ENCODE peak calls at places on chromosomes 13 and 19, in four cellular contexts. J is activated CD4-positive, alpha-beta T cell treated with anti-CD3 and anti-CD28 coated beads for 24 hours; N is H54; Q is AG09319. X is an unnamed sample.

GRCh38 chr13:57629821-57630235 is 1.7 kb upstream of the PCDH17 start:
- DNase-seq in J (no peak), N (no peak), Q (peak), X (peak)

GRCh38 chr19:55652311-55653078 is 2.3 kb upstream of the U2AF2 start:
- DNase-seq in N (no peak), Q (no peak), J (no peak), X (no peak)

GRCh38 chr19:55694241-55694655 is 19.2 kb downstream of the EPN1 start:
- DNase-seq in Q (no peak), J (no peak), N (no peak), X (no peak)

GRCh38 chr13:98103531-98103930 is 39.4 kb upstream of the FARP1 start:
- DNase-seq in Q (no peak), J (no peak), N (no peak), X (no peak)

GRCh38 chr19:10431943-10432735 is 11.8 kb downstream of the PDE4A start:
- DNase-seq in J (no peak), N (no peak), Q (no peak), X (peak)

GRCh38 chr19:17686592-17687042 is 1.5 kb downstream of the UNC13A start:
- DNase-seq in Q (no peak), N (peak), J (no peak), X (peak)

GRCh38 chr13:27321619-27322385 is 51.2 kb downstream of the RASL11A start:
- DNase-seq in Q (no peak), J (no peak), N (no peak), X (no peak)

GRCh38 chr19:44777715-44778347 is at the start of gene CBLC:
- DNase-seq in N (no peak), Q (no peak), J (no peak), X (no peak)

GRCh38 chr19:17328517-17329060 is 6.1 kb downstream of the ANO8 start:
- DNase-seq in J (no peak), N (no peak), Q (no peak), X (no peak)

GRCh38 chr19:36210497-36210896 is 4.0 kb downstream of the ZNF565 start:
- DNase-seq in J (no peak), N (no peak), Q (no peak), X (no peak)

GRCh38 chr19:13195678-13196077 is 45.5 kb downstream of the IER2 start:
- DNase-seq in Q (no peak), N (no peak), J (peak), X (no peak)

GRCh38 chr13:51524846-51525566 is 59.3 kb upstream of the WDFY2 start:
- DNase-seq in J (no peak), Q (no peak), N (no peak), X (no peak)

GRCh38 chr19:3508771-3509535 is 2.8 kb downstream of the FZR1 start:
- DNase-seq in N (no peak), Q (no peak), J (no peak), X (no peak)

GRCh38 chr13:46373623-46374022 is 13.4 kb downstream of the RUBCNL start:
- DNase-seq in Q (no peak), J (no peak), N (no peak), X (no peak)

GRCh38 chr19:3644351-3645066 is 17.9 kb upstream of the CACTIN start:
- DNase-seq in Q (no peak), N (peak), J (no peak), X (no peak)

GRCh38 chr19:49939721-49940481 is 10.6 kb upstream of the NUP62 start:
- DNase-seq in J (no peak), Q (no peak), N (no peak), X (peak)

GRCh38 chr13:102846261-102847015 is 606 bp downstream of the ERCC5 start:
- DNase-seq in J (peak), N (no peak), Q (no peak), X (peak)

GRCh38 chr13:76663941-76664340 is 222.3 kb downstream of the KCTD12 start:
- DNase-seq in J (no peak), Q (no peak), N (no peak), X (no peak)

GRCh38 chr13:73914119-73914518 is 220.1 kb downstream of the KLF12 start:
- DNase-seq in Q (no peak), N (no peak), J (no peak), X (no peak)

GRCh38 chr19:38509027-38509426 is 75.5 kb downstream of the RYR1 start:
- DNase-seq in Q (no peak), N (no peak), J (no peak), X (no peak)

GRCh38 chr19:47097396-47098217 is 16.0 kb downstream of the ZC3H4 start:
- DNase-seq in Q (no peak), J (no peak), N (no peak), X (peak)

GRCh38 chr19:17475541-17476115 is 5.3 kb downstream of the SLC27A1 start:
- DNase-seq in J (no peak), N (no peak), Q (no peak), X (no peak)

GRCh38 chr19:46974181-46974580 is 45.5 kb upstream of the NPAS1 start:
- DNase-seq in J (no peak), N (no peak), Q (no peak), X (no peak)

GRCh38 chr13:24112791-24113190 is 47.7 kb upstream of the SPATA13 start:
- DNase-seq in J (no peak), N (no peak), Q (no peak), X (no peak)

GRCh38 chr19:52453324-52454094 is at the start of gene ZNF578:
- DNase-seq in Q (peak), J (peak), N (no peak), X (peak)

GRCh38 chr13:73090116-73090811 is 31.5 kb downstream of the KLF5 start:
- DNase-seq in J (no peak), Q (peak), N (peak), X (no peak)

GRCh38 chr13:76833465-76833864 is 52.7 kb downstream of the KCTD12 start:
- DNase-seq in N (no peak), Q (no peak), J (no peak), X (no peak)

GRCh38 chr13:80408270-80408669 is 67.3 kb upstream of the SPRY2 start:
- DNase-seq in J (no peak), Q (no peak), N (no peak), X (no peak)

GRCh38 chr13:41506312-41506711 is 49.0 kb downstream of the RGCC start:
- DNase-seq in Q (no peak), J (no peak), N (no peak), X (no peak)

GRCh38 chr13:43085545-43085944 is 62.2 kb downstream of the DNAJC15 start:
- DNase-seq in J (no peak), N (no peak), Q (no peak), X (no peak)

X was measured in aorta.